ENCODE peak calls at places on chromosomes 6 and 20, in five cellular contexts. N is HepG2, T is GM12878, M is SK-N-SH, P is K562. L is an unnamed sample.

GRCh38 chr20:43537921-43538854 is 20.6 kb upstream of the SGK2 start:
- DNase-seq in N (peak; percentile 74), T (no peak), M (peak; percentile 74), P (peak; percentile 87), L (peak; percentile 49)

GRCh38 chr6:155248021-155249001 is 15.5 kb upstream of the CLDN20 start:
- DNase-seq in T (peak; percentile 36), M (peak; percentile 65), N (peak; percentile 43), P (peak; percentile 47), L (peak; percentile 21)

GRCh38 chr6:125014157-125014957 is 52.1 kb downstream of the RNF217 start:
- DNase-seq in T (no peak), N (no peak), M (no peak), P (peak; percentile 32), L (peak; percentile 19)

GRCh38 chr6:84635081-84635745 is 129.2 kb downstream of the TBX18 start:
- DNase-seq in M (no peak), P (no peak), N (no peak), T (no peak), L (no peak)

GRCh38 chr6:9408718-9409117 is 973.4 kb upstream of the SLC35B3 start:
- DNase-seq in M (no peak), P (no peak), T (no peak), N (no peak), L (no peak)

GRCh38 chr20:5797165-5797564 is 47.0 kb downstream of the SHLD1 start:
- DNase-seq in P (no peak), N (no peak), M (no peak), T (no peak), L (no peak)

GRCh38 chr6:84763397-84764331 is 734 bp downstream of the TBX18 start:
- DNase-seq in T (no peak), M (peak; percentile 56), N (no peak), P (peak; percentile 92), L (peak; percentile 90)

GRCh38 chr6:11231564-11232176 is 798 bp downstream of the NEDD9 start:
- DNase-seq in M (no peak), T (no peak), P (no peak), N (no peak), L (peak; percentile 63)

GRCh38 chr20:36521526-36521925 is 19.8 kb upstream of the MYL9 start:
- DNase-seq in P (no peak), M (no peak), N (no peak), T (no peak), L (no peak)

GRCh38 chr6:144334150-144334708 is 49.1 kb downstream of the UTRN start:
- DNase-seq in T (no peak), P (peak; percentile 48), N (no peak), M (no peak), L (no peak)

GRCh38 chr6:14286634-14287428 is 169.3 kb downstream of the CD83 start:
- DNase-seq in N (no peak), M (no peak), P (no peak), T (no peak), L (no peak)

GRCh38 chr6:133432021-133432989 is 191.1 kb downstream of the EYA4 start:
- DNase-seq in P (no peak), N (no peak), M (no peak), T (no peak), L (no peak)

GRCh38 chr20:59908855-59909254 is 24.6 kb downstream of the SYCP2 start:
- DNase-seq in T (no peak), P (no peak), M (no peak), N (no peak), L (no peak)

GRCh38 chr6:70706491-70707123 is 38.9 kb downstream of the SMAP1 start:
- DNase-seq in N (peak; percentile 20), P (peak; percentile 49), T (no peak), M (peak; percentile 12), L (peak; percentile 41)

GRCh38 chr6:66094615-66095014 is 387.6 kb upstream of the EYS start:
- DNase-seq in P (no peak), M (no peak), T (no peak), N (no peak), L (no peak)

GRCh38 chr20:38117635-38118034 is 47.4 kb downstream of the TGM2 start:
- DNase-seq in M (no peak), P (no peak), T (no peak), N (peak; percentile 70), L (no peak)

GRCh38 chr6:110980648-110981047 is 1.2 kb upstream of the RPF2 start:
- DNase-seq in P (no peak), N (no peak), T (no peak), M (no peak), L (no peak)

GRCh38 chr20:37907677-37908397 is 4.9 kb downstream of the VSTM2L start:
- DNase-seq in T (no peak), M (peak; percentile 85), P (no peak), N (no peak), L (peak; percentile 72)

GRCh38 chr20:41371361-41371760 is 4.7 kb upstream of the EMILIN3 start:
- DNase-seq in M (no peak), P (no peak), N (no peak), T (no peak), L (no peak)

GRCh38 chr20:25481235-25481917 is 73.9 kb downstream of the GINS1 start:
- DNase-seq in T (no peak), M (no peak), P (no peak), N (no peak), L (no peak)

GRCh38 chr6:30615219-30615957 is 1.7 kb downstream of the PPP1R10 start:
- DNase-seq in P (peak; percentile 76), M (no peak), T (no peak), N (peak; percentile 83), L (no peak)

GRCh38 chr6:39665871-39666270 is 59.3 kb downstream of the KIF6 start:
- DNase-seq in T (no peak), P (no peak), N (no peak), M (no peak), L (no peak)

GRCh38 chr6:131769385-131770141 is 38.3 kb upstream of the ENPP1 start:
- DNase-seq in P (no peak), N (peak; percentile 96), M (no peak), T (no peak), L (no peak)

GRCh38 chr20:47051936-47052566 is 157.4 kb downstream of the EYA2 start:
- DNase-seq in T (no peak), M (no peak), P (no peak), N (no peak), L (no peak)

GRCh38 chr6:20403766-20404640 is 2.3 kb downstream of the E2F3 start:
- DNase-seq in P (peak; percentile 93), N (peak; percentile 52), M (peak; percentile 66), T (no peak), L (peak; percentile 16)

GRCh38 chr6:2514965-2515543 is 235.7 kb downstream of the MYLK4 start:
- DNase-seq in P (no peak), T (no peak), M (no peak), N (peak; percentile 99), L (peak; percentile 44)

GRCh38 chr6:88982720-88983119 is 19.3 kb upstream of the RNGTT start:
- DNase-seq in N (peak; percentile 55), M (peak; percentile 52), P (peak; percentile 60), T (peak; percentile 19), L (peak; percentile 53)

GRCh38 chr20:61576372-61576771 is 324.3 kb downstream of the CDH4 start:
- DNase-seq in M (no peak), T (no peak), N (no peak), P (no peak), L (no peak)

GRCh38 chr6:90044833-90045337 is 150.6 kb downstream of the GJA10 start:
- DNase-seq in P (peak; percentile 72), M (no peak), T (no peak), N (no peak), L (no peak)

GRCh38 chr6:95614094-95614493 is 36.8 kb downstream of the MANEA start:
- DNase-seq in T (no peak), M (no peak), P (no peak), N (no peak), L (no peak)

GRCh38 chr6:169213814-169214520 is 39.7 kb downstream of the THBS2 start:
- DNase-seq in M (peak; percentile 9), P (no peak), N (no peak), T (no peak), L (no peak)

GRCh38 chr6:7540595-7540994 is 876 bp upstream of the DSP start:
- DNase-seq in N (no peak), T (no peak), M (peak; percentile 19), P (no peak), L (peak; percentile 67)

GRCh38 chr20:21513881-21514540 is at the start of gene NKX2-2:
- DNase-seq in T (no peak), N (no peak), P (no peak), M (peak; percentile 32), L (no peak)

GRCh38 chr6:157533397-157533814 is 152.4 kb downstream of the ZDHHC14 start:
- DNase-seq in N (no peak), P (peak; percentile 25), M (peak; percentile 52), T (no peak), L (no peak)

DNA sequence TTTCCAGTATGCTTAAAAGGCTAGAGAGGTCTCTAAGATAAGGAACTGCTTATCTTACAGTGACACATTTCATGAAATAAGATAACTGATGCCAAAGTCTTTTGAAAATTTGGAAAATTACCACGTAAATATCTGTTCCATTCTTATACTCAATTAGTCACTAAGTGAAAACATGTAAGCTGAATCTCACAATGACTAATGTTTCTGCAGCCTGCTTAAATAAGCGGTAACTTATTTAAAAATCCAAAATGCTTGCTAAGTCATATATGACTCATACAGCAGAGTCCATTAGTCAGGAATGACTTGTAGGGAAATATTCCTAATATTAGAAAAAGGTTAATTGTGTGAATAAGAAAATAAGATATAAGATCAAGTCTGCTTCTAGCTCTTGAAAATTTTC is 27.8 kb upstream of the LGSN start:
- DNase-seq in T (no peak), M (no peak), N (peak; percentile 48), P (no peak), L (peak; percentile 34)
- TF ChIP-seq RAD21 in T (no peak), M (no peak), N (no peak), P (no peak), L (no peak)

GRCh38 chr6:158752613-158753012 is 66.6 kb downstream of the EZR start:
- DNase-seq in N (no peak), P (no peak), T (no peak), M (peak; percentile 87), L (no peak)
- TF ChIP-seq SMC3 in N (no peak), P (no peak), T (no peak), M (peak; percentile 48), L (no peak)

GRCh38 chr6:15410752-15411151 is 164.9 kb downstream of the JARID2 start:
- DNase-seq in M (no peak), N (no peak), P (no peak), T (no peak), L (no peak)
- TF ChIP-seq REST in M (no peak), N (no peak), P (no peak), T (no peak), L (no peak)

DNA sequence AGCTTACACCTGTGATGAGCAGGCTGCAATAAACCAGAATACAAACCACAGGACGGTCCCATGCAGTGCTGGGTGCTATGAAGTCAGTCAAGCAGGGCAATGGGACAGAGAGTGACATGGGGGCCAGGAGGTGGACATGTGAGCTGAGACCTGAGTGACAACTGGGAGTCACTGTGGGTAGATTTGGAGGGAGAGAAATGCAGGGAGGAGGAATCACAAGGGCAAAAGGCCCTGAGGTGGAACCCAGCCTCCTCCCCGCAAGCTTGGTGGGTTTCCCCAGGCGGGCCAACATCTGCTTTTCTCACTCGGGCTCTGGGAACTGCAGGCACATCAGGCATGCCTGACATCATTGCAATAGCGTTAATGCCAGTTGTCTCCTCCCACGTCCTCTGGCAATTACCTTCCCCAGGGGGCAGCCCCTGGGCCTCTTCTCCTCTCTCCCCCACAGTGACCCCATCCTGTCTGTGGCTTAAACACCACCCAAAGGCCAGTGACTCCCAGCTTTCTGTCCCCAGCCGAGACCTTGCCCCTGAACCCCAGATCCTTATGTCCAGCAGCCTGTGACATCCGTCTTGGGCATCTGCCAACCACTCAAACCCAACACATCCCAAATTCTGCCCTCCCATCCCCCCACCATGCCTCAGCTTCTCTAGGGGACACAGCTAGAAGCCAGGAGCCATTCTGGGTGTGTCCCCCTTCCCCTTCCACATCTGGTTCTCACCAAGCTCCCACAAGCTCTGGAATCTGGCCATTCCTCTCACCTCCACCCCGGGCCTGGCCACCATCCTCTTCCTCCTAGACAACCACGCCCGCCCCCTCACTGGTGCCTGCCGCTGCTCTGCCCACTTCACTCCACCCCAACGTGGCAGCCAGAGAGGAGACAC is 28.2 kb downstream of the PDRG1 start:
- DNase-seq in T (peak; percentile 47), P (no peak), N (no peak), M (peak; percentile 35), L (no peak)
- TF ChIP-seq RAD21 in T (no peak), P (no peak), N (no peak), M (no peak), L (no peak)